ENCODE peak calls at places on chromosome X, in four cellular contexts. V, G, R and O are unnamed samples.

GRCh38 chrX:65241059-65241721 is 264.9 kb upstream of the ZC4H2 start:
- DNase-seq in G (no peak), V (no peak), R (no peak), O (no peak)

GRCh38 chrX:9847071-9847470 is 60.8 kb downstream of the SHROOM2 start:
- DNase-seq in R (no peak), G (no peak), V (no peak), O (no peak)

GRCh38 chrX:118026631-118027030 is 90.0 kb downstream of the KLHL13 start:
- DNase-seq in V (no peak), R (no peak), G (no peak), O (no peak)

GRCh38 chrX:48751343-48751742 is 10.2 kb upstream of the GLOD5 start:
- DNase-seq in R (no peak), V (no peak), G (no peak), O (no peak)

GRCh38 chrX:150146271-150146888 is 208.1 kb upstream of the EOLA2 start:
- DNase-seq in G (no peak), V (no peak), R (no peak), O (no peak)

GRCh38 chrX:148659481-148659880 is 159.1 kb downstream of the AFF2 start:
- DNase-seq in R (no peak), G (no peak), V (no peak), O (no peak)

GRCh38 chrX:104852241-104852640 is 286.2 kb downstream of the IL1RAPL2 start:
- DNase-seq in V (no peak), G (no peak), R (no peak), O (no peak)

GRCh38 chrX:20620301-20620700 is 353.6 kb upstream of the RPS6KA3 start:
- DNase-seq in R (no peak), G (no peak), V (no peak), O (no peak)

GRCh38 chrX:15675490-15675921 is 10.9 kb upstream of the CLTRN start:
- DNase-seq in V (peak), R (peak), G (peak), O (peak)

GRCh38 chrX:103607385-103608304 is at the start of gene TCEAL3:
- DNase-seq in G (peak), R (peak), V (peak), O (no peak)

GRCh38 chrX:136779346-136779781 is 1.4 kb downstream of the ARHGEF6 start:
- DNase-seq in G (no peak), R (no peak), V (no peak), O (no peak)

GRCh38 chrX:17459008-17459407 is 84.0 kb downstream of the NHS start:
- DNase-seq in R (no peak), V (peak), G (no peak), O (no peak)

GRCh38 chrX:55451626-55451989 is 319 bp upstream of the MAGEH1 start:
- DNase-seq in G (peak), R (no peak), V (no peak), O (no peak)

GRCh38 chrX:4588893-4589292 is 875.4 kb upstream of the PRKX start:
- DNase-seq in R (no peak), V (no peak), G (no peak), O (no peak)

GRCh38 chrX:150767475-150768131 is 74.4 kb downstream of the MTMR1 start:
- DNase-seq in R (no peak), G (no peak), V (no peak), O (no peak)

GRCh38 chrX:134469481-134469880 is 9.5 kb downstream of the HPRT1 start:
- DNase-seq in R (no peak), V (no peak), G (no peak), O (no peak)

DNA sequence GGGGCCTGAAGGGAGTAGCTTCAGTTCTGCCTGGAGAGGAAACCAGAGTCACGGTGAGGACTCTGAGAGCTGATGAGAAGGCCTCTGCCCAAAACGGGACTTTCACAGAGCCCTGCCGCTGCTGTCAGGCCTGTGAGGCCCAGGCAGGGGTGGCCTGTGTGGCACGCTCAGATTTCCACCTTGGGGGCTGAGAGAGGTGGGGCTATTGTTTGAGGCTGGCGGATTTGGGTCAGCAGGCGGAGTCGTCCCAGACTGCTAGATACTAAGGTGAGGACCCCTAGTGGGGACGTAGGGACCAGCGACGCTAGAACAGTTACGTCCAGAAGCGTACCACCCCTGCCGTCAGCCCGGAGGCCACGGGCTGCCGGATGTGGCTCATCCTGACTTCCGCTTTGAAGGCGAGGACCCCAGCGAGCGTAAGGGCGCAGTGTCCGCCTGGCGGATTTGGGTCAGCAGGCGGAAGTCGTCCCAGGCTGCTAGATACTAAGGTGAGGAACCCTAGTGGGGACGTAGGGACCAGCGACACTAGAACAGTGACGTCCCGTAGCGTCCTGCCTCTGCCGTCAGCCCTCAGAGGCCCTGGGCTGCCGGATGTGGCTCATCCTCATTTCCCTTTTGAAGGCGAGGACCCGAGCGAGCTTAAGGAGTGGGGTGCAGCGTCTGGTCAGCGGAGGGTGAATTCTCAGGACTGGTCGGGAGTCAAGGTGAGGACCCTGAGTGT is at the start of gene MAGEB1:
- DNase-seq in G (no peak), V (no peak), R (no peak), O (no peak)
- TF ChIP-seq CTCF in G (no peak), V (no peak), R (no peak), O (no peak)

GRCh38 chrX:13411496-13412207 is 91.8 kb upstream of the ATXN3L start:
- DNase-seq in V (no peak), G (no peak), R (no peak), O (no peak)
- TF ChIP-seq CTCF in V (no peak), G (no peak), R (no peak), O (no peak)

GRCh38 chrX:41333744-41333993 is 293 bp upstream of the DDX3X start:
- DNase-seq in R (peak), V (no peak), G (no peak), O (peak)

GRCh38 chrX:41336447-41336846 is 2.5 kb downstream of the DDX3X start:
- DNase-seq in V (no peak), G (no peak), R (no peak), O (no peak)

GRCh38 chrX:41335590-41336331 is 1.8 kb downstream of the DDX3X start:
- DNase-seq in V (no peak), R (no peak), G (no peak), O (no peak)

GRCh38 chrX:41333994-41334865 is at the start of gene DDX3X:
- DNase-seq in G (peak), V (peak), R (peak), O (peak)

DNA sequence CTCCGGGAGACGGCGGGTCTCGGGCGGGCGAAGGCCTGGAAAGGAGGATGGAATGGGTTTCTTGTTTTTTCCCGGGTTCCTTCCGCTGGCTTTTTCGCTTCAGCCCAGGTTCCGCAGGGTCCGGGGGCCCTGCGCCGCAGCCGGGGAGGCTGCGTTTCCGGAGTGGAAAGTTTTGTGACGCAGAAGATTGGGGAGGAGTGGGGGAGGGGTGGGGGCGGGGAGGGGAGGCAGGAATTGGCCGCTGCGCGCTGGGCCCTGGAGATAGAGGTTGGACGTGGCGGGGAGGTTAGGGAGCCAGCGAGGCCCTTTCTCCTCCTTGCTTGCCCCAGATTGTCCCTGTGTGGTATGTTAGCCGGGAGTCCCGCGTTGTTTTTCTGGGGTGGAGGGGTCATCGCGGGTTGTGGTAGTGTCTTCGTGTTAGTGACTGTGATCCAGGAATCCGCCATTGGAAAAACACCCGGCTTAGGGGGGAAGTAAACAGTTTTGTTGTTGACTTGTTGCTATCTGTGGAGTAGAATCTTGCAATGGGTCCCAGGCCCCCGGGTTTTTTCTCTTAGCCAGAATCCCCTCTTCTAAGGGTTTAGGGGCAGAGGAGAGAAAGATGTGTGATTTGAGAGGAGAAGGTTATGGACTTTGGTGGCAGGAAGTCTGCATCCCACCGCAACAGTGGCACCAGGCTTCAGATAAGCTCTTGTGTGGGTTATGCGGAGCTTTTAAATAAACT is 1.1 kb downstream of the DDX3X start:
- DNase-seq in R (peak), V (peak), G (peak), O (peak)
- TF ChIP-seq CTCF in R (no peak), V (no peak), G (no peak), O (no peak)

GRCh38 chrX:107323786-107324492 is 117.5 kb downstream of the DNAAF6 start:
- DNase-seq in R (no peak), V (no peak), G (no peak), O (no peak)
- TF ChIP-seq CTCF in R (no peak), V (no peak), G (no peak), O (no peak)

GRCh38 chrX:12494400-12495138 is 296.6 kb upstream of the PRPS2 start:
- DNase-seq in G (no peak), R (no peak), V (no peak), O (no peak)
- TF ChIP-seq CTCF in G (no peak), R (no peak), V (no peak), O (no peak)

DNA sequence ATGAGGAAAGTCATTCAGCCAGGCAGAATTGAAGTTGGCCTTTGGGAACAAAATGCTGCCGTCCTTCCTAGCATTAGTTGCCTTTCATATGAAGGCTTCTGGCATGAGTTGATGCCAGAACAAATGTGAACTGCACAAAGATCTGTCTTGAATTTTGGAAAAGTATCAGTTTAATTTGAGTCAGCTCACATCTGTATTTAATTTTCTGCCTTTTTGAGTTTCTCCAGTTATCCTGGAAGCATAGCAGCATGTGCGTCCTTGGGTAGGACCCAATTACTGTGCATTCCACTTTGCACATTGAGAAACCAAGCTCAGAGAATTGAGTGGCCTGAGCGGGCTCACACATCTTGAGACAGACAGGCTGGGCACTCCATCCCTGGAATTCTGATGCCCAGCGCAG is 38.3 kb downstream of the MAGED1 start:
- DNase-seq in R (no peak), G (no peak), V (no peak), O (no peak)
- TF ChIP-seq CTCF in R (no peak), G (no peak), V (no peak), O (no peak)

GRCh38 chrX:119758682-119759332 is 419 bp downstream of the SOWAHD start:
- DNase-seq in R (peak), V (peak), G (peak), O (peak)
- TF ChIP-seq CTCF in R (no peak), V (no peak), G (no peak), O (peak)

DNA sequence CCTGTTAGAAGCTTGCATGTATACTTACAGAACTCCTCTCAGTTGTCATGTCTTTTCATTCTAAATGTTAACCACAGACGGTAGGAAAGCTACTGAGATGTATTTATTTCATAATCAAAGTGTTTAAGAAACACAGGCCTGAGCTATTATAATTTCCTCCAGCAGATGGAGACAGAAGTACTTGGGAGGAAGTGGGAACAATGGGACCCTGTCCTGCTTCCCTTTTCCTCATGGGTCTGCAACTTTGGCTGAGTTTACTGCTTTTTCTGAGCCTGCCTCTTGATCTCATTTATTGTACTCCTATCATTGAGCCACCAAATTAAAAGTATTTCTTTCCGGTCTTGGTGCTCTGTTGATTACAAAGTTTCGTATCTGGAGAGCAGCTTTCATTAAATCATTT is 67.7 kb upstream of the SPANXN2 start:
- DNase-seq in V (no peak), R (peak), G (no peak), O (peak)
- TF ChIP-seq CTCF in V (no peak), R (peak), G (peak), O (peak)

DNA sequence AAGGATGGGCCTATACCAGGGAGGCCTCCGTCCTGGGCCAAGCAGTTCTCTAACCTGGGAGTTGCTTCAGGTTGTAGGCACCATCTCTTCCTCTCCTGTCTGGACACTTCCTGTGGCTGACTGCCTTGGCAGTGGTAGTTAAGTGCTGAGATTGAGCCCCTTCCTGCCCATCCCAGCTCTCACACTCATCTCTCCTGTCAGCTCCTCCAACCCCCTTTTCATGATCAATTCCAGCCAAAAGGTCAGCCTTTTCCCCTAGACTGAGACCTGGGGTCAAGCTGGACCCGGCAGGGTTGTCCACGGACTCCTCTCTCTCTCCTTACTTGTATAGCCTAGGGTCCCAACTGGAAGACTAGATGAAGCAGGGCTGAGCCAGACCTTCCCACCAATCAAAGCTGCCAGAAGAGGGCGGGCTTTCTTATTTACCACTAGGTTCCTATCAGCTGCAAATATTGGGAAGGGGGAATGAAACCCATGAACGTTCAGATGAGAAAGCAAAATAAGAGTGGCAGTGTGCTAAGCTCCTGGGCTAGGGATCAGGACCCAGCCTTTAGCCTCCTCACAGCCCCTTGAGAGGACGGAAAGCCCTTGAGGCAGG is 34.5 kb downstream of the KDM5C start:
- DNase-seq in V (no peak), R (peak), G (no peak), O (no peak)
- TF ChIP-seq CTCF in V (no peak), R (no peak), G (no peak), O (peak)